ENCODE peak calls at places on chromosomes 2 and 18, in seven cellular contexts. D, B, I, T, F, C and E are unnamed samples.

GRCh38 chr18:8783335-8783993 is 78.1 kb downstream of the MTCL1 start:
- DNase-seq in D (no peak), B (no peak), I (no peak), T (no peak), F (no peak), C (no peak), E (no peak)

GRCh38 chr2:221314786-221315185 is 257.3 kb downstream of the EPHA4 start:
- DNase-seq in D (no peak), B (no peak), I (no peak), T (no peak), F (no peak), C (no peak), E (no peak)

GRCh38 chr2:25491003-25491696 is 149.4 kb upstream of the DNMT3A start:
- DNase-seq in D (no peak), B (no peak), I (no peak), T (no peak), F (no peak), C (no peak), E (peak)

GRCh38 chr2:16614314-16614860 is 51.2 kb downstream of the CYRIA start:
- DNase-seq in D (no peak), B (no peak), I (peak), T (peak), F (peak), C (no peak), E (no peak)

GRCh38 chr2:33275689-33276444 is 200.6 kb upstream of the RASGRP3 start:
- DNase-seq in D (peak), B (peak), I (no peak), T (no peak), F (peak), C (no peak), E (peak)

GRCh38 chr2:19357383-19358241 is 811 bp downstream of the OSR1 start:
- DNase-seq in D (peak), B (no peak), I (no peak), T (no peak), F (peak), C (no peak), E (peak)

GRCh38 chr18:12239426-12239825 is 14.7 kb upstream of the CIDEA start:
- DNase-seq in D (no peak), B (no peak), I (no peak), T (no peak), F (peak), C (no peak), E (no peak)

GRCh38 chr2:27804146-27804545 is 32.6 kb downstream of the MRPL33 start:
- DNase-seq in D (no peak), B (no peak), I (no peak), T (no peak), F (no peak), C (no peak), E (no peak)